ENCODE peak calls at places on chromosomes 11 and 22, in ten cellular contexts. X is NCI-H446 treated with DMSO at 0.1 percent for 48 hours; E is NCI-H1436; F is RPMI7951; T is CD4-positive, alpha-beta T cell; N is amniotic stem cell; A is stimulated activated naive CD4-positive, alpha-beta T cell; U is pancreas; I is kidney epithelial cell; Y is activated CD4-positive, alpha-beta T cell treated with anti-CD3 and anti-CD28 coated beads, Interleukin-2, amount 50 U/mL, for 1 hour. H is an unnamed sample.

GRCh38 chr11:120125005-120125404 is 12.9 kb downstream of the TRIM29 start:
- DNase-seq in X (no peak), E (no peak), F (peak; percentile 93), T (no peak), N (no peak), A (no peak), U (no peak), I (no peak), Y (no peak), H (peak; percentile 64)

GRCh38 chr11:117930668-117931330 is 1.6 kb upstream of the TMPRSS13 start:
- DNase-seq in X (no peak), E (no peak), F (no peak), T (no peak), N (no peak), A (no peak), U (no peak), I (no peak), Y (no peak), H (no peak)

GRCh38 chr22:38505595-38506117 is 455 bp downstream of the DDX17 start:
- DNase-seq in X (peak; percentile 37), E (peak; percentile 41), F (peak; percentile 70), T (peak; percentile 61), N (peak; percentile 29), A (peak; percentile 65), U (peak; percentile 89), I (no peak), Y (peak; percentile 62), H (no peak)

GRCh38 chr11:2306971-2307732 is 5.3 kb downstream of the TSPAN32 start:
- DNase-seq in X (no peak), E (no peak), F (peak; percentile 66), T (no peak), N (no peak), A (no peak), U (no peak), I (no peak), Y (no peak), H (peak; percentile 83)

GRCh38 chr22:20114506-20115475 is 1.1 kb upstream of the RANBP1 start:
- DNase-seq in X (no peak), E (no peak), F (no peak), T (no peak), N (no peak), A (no peak), U (peak; percentile 46), I (no peak), Y (no peak), H (no peak)

GRCh38 chr22:37459211-37459610 is 27.0 kb downstream of the MFNG start:
- DNase-seq in X (no peak), E (peak; percentile 43), F (no peak), T (no peak), N (no peak), A (no peak), U (no peak), I (no peak), Y (no peak), H (no peak)

GRCh38 chr11:108669711-108670110 is 4.8 kb downstream of the DDX10 start:
- DNase-seq in X (no peak), E (no peak), F (no peak), T (no peak), N (no peak), A (no peak), U (no peak), I (no peak), Y (no peak), H (no peak)

GRCh38 chr11:32466279-32466915 is 31.1 kb upstream of the WT1 start:
- DNase-seq in X (no peak), E (no peak), F (peak; percentile 69), T (no peak), N (no peak), A (no peak), U (no peak), I (peak; percentile 71), Y (no peak), H (peak; percentile 87)

GRCh38 chr22:39997421-39997820 is 2.7 kb downstream of the FAM83F start:
- DNase-seq in X (no peak), E (no peak), F (no peak), T (no peak), N (no peak), A (no peak), U (no peak), I (no peak), Y (no peak), H (no peak)

GRCh38 chr11:36492724-36493304 is 17.3 kb downstream of the TRAF6 start:
- DNase-seq in X (peak; percentile 28), E (peak; percentile 41), F (peak; percentile 39), T (peak; percentile 12), N (no peak), A (no peak), U (no peak), I (no peak), Y (no peak), H (peak; percentile 52)

GRCh38 chr11:134536219-134536618 is 124.2 kb upstream of the B3GAT1 start:
- DNase-seq in X (no peak), E (no peak), F (no peak), T (no peak), N (no peak), A (no peak), U (no peak), I (no peak), Y (no peak), H (no peak)

GRCh38 chr22:20064545-20065262 is 15.3 kb upstream of the DGCR8 start:
- DNase-seq in X (no peak), E (no peak), F (no peak), T (no peak), N (no peak), A (no peak), U (no peak), I (no peak), Y (no peak), H (no peak)

GRCh38 chr11:12802418-12803085 is 128.3 kb downstream of the TEAD1 start:
- DNase-seq in X (no peak), E (peak; percentile 98), F (peak; percentile 95), T (no peak), N (peak; percentile 61), A (no peak), U (peak; percentile 90), I (peak; percentile 99), Y (no peak), H (peak; percentile 94)

GRCh38 chr11:88329563-88330250 is 7.8 kb downstream of the CTSC start:
- DNase-seq in X (no peak), E (no peak), F (no peak), T (no peak), N (no peak), A (no peak), U (no peak), I (no peak), Y (no peak), H (no peak)

GRCh38 chr22:45290410-45290936 is 5.7 kb downstream of the UPK3A start:
- DNase-seq in X (no peak), E (peak; percentile 74), F (peak; percentile 71), T (no peak), N (no peak), A (no peak), U (no peak), I (no peak), Y (no peak), H (no peak)

GRCh38 chr11:72353861-72354260 is 80.5 kb downstream of the CLPB start:
- DNase-seq in X (no peak), E (no peak), F (peak; percentile 24), T (no peak), N (no peak), A (no peak), U (no peak), I (no peak), Y (no peak), H (peak; percentile 20)

GRCh38 chr11:81007046-81007445 is 1566.2 kb upstream of the TENM4 start:
- DNase-seq in X (peak; percentile 42), E (no peak), F (peak; percentile 14), T (no peak), N (no peak), A (no peak), U (no peak), I (no peak), Y (no peak), H (peak; percentile 40)